ENCODE peak calls at places on chromosome 16, in eight cellular contexts. N, W, V, Q, H, F, R and A are unnamed samples.

GRCh38 chr16:56198044-56198754 is 6.9 kb downstream of the GNAO1 start:
- DNase-seq in N (no peak), Q (no peak), V (no peak), W (no peak), R (no peak), H (no peak), F (no peak), A (no peak)

GRCh38 chr16:31130899-31131298 is 4.6 kb downstream of the PRSS8 start:
- DNase-seq in V (no peak), H (peak), W (no peak), F (no peak), R (no peak), N (no peak), Q (no peak), A (no peak)

GRCh38 chr16:83310816-83311215 is 497.0 kb upstream of the HSBP1 start:
- DNase-seq in H (no peak), V (no peak), R (no peak), W (no peak), F (no peak), Q (no peak), N (no peak), A (no peak)

GRCh38 chr16:4111748-4112696 is 4.2 kb downstream of the ADCY9 start:
- DNase-seq in W (peak), R (no peak), N (no peak), Q (no peak), H (no peak), F (no peak), V (no peak), A (peak)

GRCh38 chr16:46763147-46763546 is 15.0 kb upstream of the MYLK3 start:
- DNase-seq in H (no peak), Q (no peak), R (peak), W (peak), V (no peak), N (no peak), F (no peak), A (no peak)

GRCh38 chr16:25735645-25736044 is 43.9 kb downstream of the HS3ST4 start:
- DNase-seq in R (no peak), W (no peak), H (no peak), V (no peak), N (no peak), F (no peak), Q (no peak), A (no peak)

GRCh38 chr16:89936981-89937380 is 11.6 kb upstream of the DEF8 start:
- DNase-seq in R (no peak), Q (no peak), F (no peak), H (no peak), N (no peak), W (no peak), V (no peak), A (no peak)

GRCh38 chr16:14634389-14634725 is 1.6 kb downstream of the BFAR start:
- DNase-seq in R (no peak), V (no peak), N (no peak), F (peak), H (no peak), Q (no peak), W (no peak), A (no peak)

GRCh38 chr16:58034128-58034685 is 8.7 kb downstream of the MMP15 start:
- DNase-seq in N (no peak), H (peak), R (no peak), W (no peak), Q (no peak), F (no peak), V (no peak), A (no peak)

GRCh38 chr16:83706394-83706793 is 101.4 kb upstream of the HSBP1 start:
- DNase-seq in Q (no peak), H (no peak), R (peak), N (no peak), V (no peak), W (no peak), F (no peak), A (no peak)

GRCh38 chr16:69691980-69692911 is 34.1 kb downstream of the NQO1 start:
- DNase-seq in W (no peak), F (no peak), N (no peak), R (peak), H (no peak), V (no peak), Q (no peak), A (no peak)

GRCh38 chr16:67528870-67529638 is 425 bp downstream of the RIPOR1 start:
- DNase-seq in R (no peak), V (no peak), W (no peak), F (peak), Q (peak), N (no peak), H (peak), A (peak)

GRCh38 chr16:53911506-53911905 is 207.6 kb downstream of the FTO start:
- DNase-seq in Q (no peak), F (no peak), H (no peak), N (no peak), V (no peak), W (no peak), R (no peak), A (peak)

GRCh38 chr16:49281843-49282642 is 405 bp upstream of the CBLN1 start:
- DNase-seq in R (peak), N (peak), Q (peak), V (peak), H (peak), W (peak), F (peak), A (peak)

GRCh38 chr16:54928016-54928356 is 2.7 kb upstream of the IRX5 start:
- DNase-seq in W (peak), V (no peak), Q (no peak), H (no peak), N (no peak), F (no peak), R (no peak), A (no peak)

GRCh38 chr16:1082266-1082951 is 9.9 kb downstream of the SSTR5 start:
- DNase-seq in W (peak), F (no peak), R (peak), Q (no peak), H (no peak), N (no peak), V (no peak), A (no peak)

GRCh38 chr16:81711609-81712329 is 67.3 kb upstream of the PLCG2 start:
- DNase-seq in F (peak), R (peak), N (peak), Q (peak), H (no peak), V (no peak), W (no peak), A (peak)

GRCh38 chr16:4833584-4833983 is 13.5 kb downstream of the GLYR1 start:
- DNase-seq in F (no peak), H (no peak), V (no peak), W (no peak), N (no peak), R (no peak), Q (no peak), A (no peak)

GRCh38 chr16:88940196-88941050 is 36.6 kb downstream of the CBFA2T3 start:
- DNase-seq in V (no peak), W (peak), Q (no peak), R (no peak), N (no peak), F (no peak), H (no peak), A (no peak)

GRCh38 chr16:17302620-17303019 is 168.1 kb downstream of the XYLT1 start:
- DNase-seq in F (no peak), W (no peak), N (no peak), R (peak), H (no peak), V (no peak), Q (no peak), A (no peak)

GRCh38 chr16:12027091-12027490 is 50.6 kb downstream of the SNX29 start:
- DNase-seq in W (peak), Q (no peak), F (no peak), R (no peak), V (no peak), H (no peak), N (no peak), A (peak)

GRCh38 chr16:85699628-85700027 is 10.9 kb upstream of the GINS2 start:
- DNase-seq in V (no peak), H (no peak), W (no peak), N (no peak), R (peak), Q (no peak), F (no peak), A (peak)